ENCODE peak calls at places on chromosomes 4 and X, in four cellular contexts. One of them, this sample, is unnamed.
A peak's percentile ranks its signal among the peaks of the same experiment; 100 is the strongest.

GRCh38 chr4:119536572-119537528 is 91.8 kb downstream of the PDE5A start:
- DNase-seq in esophagus muscularis mucosa: no peak
- DNase-seq in transverse colon: no peak
- DNase-seq in A549: no peak
- DNase-seq in this sample: no peak

GRCh38 chr4:17898553-17898952 is 87.8 kb downstream of the NCAPG start:
- DNase-seq in esophagus muscularis mucosa: no peak
- DNase-seq in transverse colon: no peak
- DNase-seq in A549: no peak
- DNase-seq in this sample: no peak

GRCh38 chr4:169070071-169070894 is 60.2 kb upstream of the CBR4 start:
- DNase-seq in esophagus muscularis mucosa: no peak
- DNase-seq in transverse colon: peak; percentile 73
- DNase-seq in A549: peak; percentile 74
- DNase-seq in this sample: peak; percentile 44

GRCh38 chrX:49725923-49726904 is 30.4 kb upstream of the PAGE1 start:
- DNase-seq in transverse colon: no peak
- DNase-seq in esophagus muscularis mucosa: no peak
- DNase-seq in A549: no peak
- DNase-seq in this sample: no peak

GRCh38 chr4:74370912-74371311 is 6.0 kb downstream of the EREG start:
- DNase-seq in A549: peak; percentile 78
- DNase-seq in esophagus muscularis mucosa: no peak
- DNase-seq in transverse colon: peak; percentile 42
- DNase-seq in this sample: no peak

GRCh38 chr4:182560358-182560757 is 317.2 kb downstream of the TENM3 start:
- DNase-seq in transverse colon: no peak
- DNase-seq in esophagus muscularis mucosa: no peak
- DNase-seq in A549: no peak
- DNase-seq in this sample: no peak

GRCh38 chr4:15740764-15741404 is 37.2 kb upstream of the CD38 start:
- DNase-seq in transverse colon: no peak
- DNase-seq in A549: no peak
- DNase-seq in esophagus muscularis mucosa: no peak
- DNase-seq in this sample: no peak

GRCh38 chr4:179415016-179415841 is 1973.0 kb upstream of the AGA start:
- DNase-seq in transverse colon: no peak
- DNase-seq in A549: no peak
- DNase-seq in esophagus muscularis mucosa: no peak
- DNase-seq in this sample: no peak

GRCh38 chr4:94455081-94455480 is 3.3 kb downstream of the PDLIM5 start:
- DNase-seq in esophagus muscularis mucosa: no peak
- DNase-seq in A549: peak; percentile 60
- DNase-seq in transverse colon: peak; percentile 83
- DNase-seq in this sample: peak; percentile 47

GRCh38 chrX:13120017-13120416 is 75.6 kb upstream of the FAM9C start:
- DNase-seq in transverse colon: peak; percentile 30
- DNase-seq in esophagus muscularis mucosa: no peak
- DNase-seq in A549: peak; percentile 77
- DNase-seq in this sample: peak; percentile 58

GRCh38 chr4:121706595-121707021 is 9.8 kb upstream of the ANXA5 start:
- DNase-seq in A549: no peak
- DNase-seq in transverse colon: no peak
- DNase-seq in esophagus muscularis mucosa: no peak
- DNase-seq in this sample: no peak

GRCh38 chrX:7088968-7089615 is 58.4 kb upstream of the STS start:
- DNase-seq in A549: no peak
- DNase-seq in esophagus muscularis mucosa: no peak
- DNase-seq in transverse colon: no peak
- DNase-seq in this sample: no peak

GRCh38 chrX:129777218-129777768 is 2.5 kb upstream of the SASH3 start:
- DNase-seq in A549: no peak
- DNase-seq in esophagus muscularis mucosa: no peak
- DNase-seq in transverse colon: peak; percentile 75
- DNase-seq in this sample: no peak

GRCh38 chr4:2787230-2788100 is 5.4 kb upstream of the SH3BP2 start:
- DNase-seq in esophagus muscularis mucosa: no peak
- DNase-seq in transverse colon: peak; percentile 70
- DNase-seq in A549: no peak
- DNase-seq in this sample: peak; percentile 20

GRCh38 chr4:94870151-94870550 is 112.4 kb downstream of the BMPR1B start:
- DNase-seq in esophagus muscularis mucosa: no peak
- DNase-seq in A549: no peak
- DNase-seq in transverse colon: no peak
- DNase-seq in this sample: no peak

GRCh38 chrX:147875866-147876596 is 35.7 kb upstream of the FMR1 start:
- DNase-seq in esophagus muscularis mucosa: no peak
- DNase-seq in transverse colon: no peak
- DNase-seq in A549: no peak
- DNase-seq in this sample: no peak

GRCh38 chrX:21166302-21166982 is 207.8 kb upstream of the CNKSR2 start:
- DNase-seq in esophagus muscularis mucosa: no peak
- DNase-seq in transverse colon: no peak
- DNase-seq in A549: peak; percentile 75
- DNase-seq in this sample: no peak

GRCh38 chr4:111641813-111642579 is 503.3 kb upstream of the FAM241A start:
- DNase-seq in esophagus muscularis mucosa: no peak
- DNase-seq in A549: peak; percentile 88
- DNase-seq in transverse colon: peak; percentile 52
- DNase-seq in this sample: no peak

GRCh38 chr4:40601641-40602040 is 28.0 kb downstream of the RBM47 start:
- DNase-seq in A549: no peak
- DNase-seq in esophagus muscularis mucosa: no peak
- DNase-seq in transverse colon: no peak
- DNase-seq in this sample: no peak

GRCh38 chr4:76729991-76730390 is 168.0 kb downstream of the SOWAHB start:
- DNase-seq in A549: no peak
- DNase-seq in transverse colon: no peak
- DNase-seq in esophagus muscularis mucosa: no peak
- DNase-seq in this sample: no peak

GRCh38 chr4:55437356-55437796 is 41.6 kb downstream of the TMEM165 start:
- DNase-seq in transverse colon: peak; percentile 41
- DNase-seq in A549: no peak
- DNase-seq in esophagus muscularis mucosa: no peak
- DNase-seq in this sample: no peak

GRCh38 chrX:98795636-98796035 is 1614.4 kb downstream of the PCDH19 start:
- DNase-seq in esophagus muscularis mucosa: no peak
- DNase-seq in A549: no peak
- DNase-seq in transverse colon: no peak
- DNase-seq in this sample: no peak

GRCh38 chr4:103719320-103720204 is at the start of gene TACR3:
- DNase-seq in esophagus muscularis mucosa: no peak
- DNase-seq in transverse colon: no peak
- DNase-seq in A549: no peak
- DNase-seq in this sample: no peak

GRCh38 chrX:13432776-13433605 is 113.1 kb upstream of the ATXN3L start:
- DNase-seq in transverse colon: no peak
- DNase-seq in A549: no peak
- DNase-seq in esophagus muscularis mucosa: no peak
- DNase-seq in this sample: no peak

GRCh38 chrX:24493740-24494543 is 28.9 kb downstream of the PDK3 start:
- DNase-seq in transverse colon: no peak
- DNase-seq in A549: no peak
- DNase-seq in esophagus muscularis mucosa: no peak
- DNase-seq in this sample: no peak

GRCh38 chrX:2664497-2664896 is 26.6 kb upstream of the CD99 start:
- DNase-seq in transverse colon: no peak
- DNase-seq in A549: no peak
- DNase-seq in esophagus muscularis mucosa: no peak
- DNase-seq in this sample: peak; percentile 58

GRCh38 chrX:150696264-150696789 is 3.1 kb downstream of the MTMR1 start:
- DNase-seq in A549: no peak
- DNase-seq in esophagus muscularis mucosa: no peak
- DNase-seq in transverse colon: no peak
- DNase-seq in this sample: no peak

GRCh38 chr4:98659741-98660507 is 1.5 kb upstream of the TSPAN5 start:
- DNase-seq in esophagus muscularis mucosa: no peak
- DNase-seq in A549: peak; percentile 36
- DNase-seq in transverse colon: no peak
- DNase-seq in this sample: no peak

GRCh38 chrX:50436797-50437196 is 33.8 kb downstream of the DGKK start:
- DNase-seq in transverse colon: no peak
- DNase-seq in esophagus muscularis mucosa: no peak
- DNase-seq in A549: no peak
- DNase-seq in this sample: no peak

GRCh38 chrX:9911479-9911878 is 55.7 kb upstream of the CLDN34 start:
- DNase-seq in A549: no peak
- DNase-seq in esophagus muscularis mucosa: no peak
- DNase-seq in transverse colon: no peak
- DNase-seq in this sample: no peak

GRCh38 chr4:145626623-145626982 is 7.4 kb downstream of the MMAA start:
- DNase-seq in transverse colon: no peak
- DNase-seq in A549: no peak
- DNase-seq in esophagus muscularis mucosa: no peak
- DNase-seq in this sample: no peak

GRCh38 chrX:154032653-154033052 is 13.0 kb upstream of the IRAK1 start:
- DNase-seq in A549: no peak
- DNase-seq in esophagus muscularis mucosa: no peak
- DNase-seq in transverse colon: no peak
- DNase-seq in this sample: no peak

GRCh38 chr4:152045781-152046571 is 285.2 kb upstream of the GATB start:
- DNase-seq in esophagus muscularis mucosa: peak; percentile 89
- DNase-seq in A549: peak; percentile 29
- DNase-seq in transverse colon: peak; percentile 45
- DNase-seq in this sample: peak; percentile 45

GRCh38 chr4:7461171-7461570 is 26.4 kb upstream of the PSAPL1 start:
- DNase-seq in transverse colon: no peak
- DNase-seq in esophagus muscularis mucosa: no peak
- DNase-seq in A549: no peak
- DNase-seq in this sample: no peak

GRCh38 chr4:119103263-119103662 is 32.4 kb upstream of the MYOZ2 start:
- DNase-seq in esophagus muscularis mucosa: no peak
- DNase-seq in transverse colon: peak; percentile 41
- DNase-seq in A549: peak; percentile 96
- DNase-seq in this sample: no peak

GRCh38 chrX:48737940-48738339 is 23.6 kb upstream of the GLOD5 start:
- DNase-seq in A549: no peak
- DNase-seq in esophagus muscularis mucosa: no peak
- DNase-seq in transverse colon: no peak
- DNase-seq in this sample: no peak

GRCh38 chrX:27336466-27337091 is 126.6 kb downstream of the PPP4R3C start:
- DNase-seq in A549: peak; percentile 23
- DNase-seq in transverse colon: peak; percentile 42
- DNase-seq in esophagus muscularis mucosa: no peak
- DNase-seq in this sample: no peak

GRCh38 chrX:34146906-34147305 is 14.8 kb upstream of the FAM47A start:
- DNase-seq in esophagus muscularis mucosa: no peak
- DNase-seq in transverse colon: no peak
- DNase-seq in A549: no peak
- DNase-seq in this sample: no peak

GRCh38 chrX:39749135-39749534 is 348.6 kb downstream of the BCOR start:
- DNase-seq in A549: no peak
- DNase-seq in esophagus muscularis mucosa: no peak
- DNase-seq in transverse colon: no peak
- DNase-seq in this sample: no peak
- TF ChIP-seq EP300 in A549: no peak
- TF ChIP-seq EP300 in esophagus muscularis mucosa: no peak
- TF ChIP-seq EP300 in transverse colon: no peak
- TF ChIP-seq EP300 in this sample: no peak

GRCh38 chr4:36551697-36552214 is 270.3 kb downstream of the DTHD1 start:
- DNase-seq in esophagus muscularis mucosa: no peak
- DNase-seq in transverse colon: no peak
- DNase-seq in A549: no peak
- DNase-seq in this sample: no peak
- TF ChIP-seq EP300 in esophagus muscularis mucosa: no peak
- TF ChIP-seq EP300 in transverse colon: no peak
- TF ChIP-seq EP300 in A549: no peak
- TF ChIP-seq EP300 in this sample: no peak

GRCh38 chr4:70993181-70994068 is at the start of gene DCK:
- DNase-seq in transverse colon: peak; percentile 94
- DNase-seq in A549: peak; percentile 91
- DNase-seq in esophagus muscularis mucosa: peak; percentile 97
- DNase-seq in this sample: peak; percentile 88
- TF ChIP-seq EP300 in transverse colon: no peak
- TF ChIP-seq EP300 in A549: no peak
- TF ChIP-seq EP300 in esophagus muscularis mucosa: no peak
- TF ChIP-seq EP300 in this sample: no peak

GRCh38 chr4:75514131-75514948 is at the start of the genes RCHY1 and THAP6:
- DNase-seq in esophagus muscularis mucosa: peak; percentile 99
- DNase-seq in transverse colon: peak; percentile 97
- DNase-seq in A549: peak; percentile 94
- DNase-seq in this sample: peak; percentile 92
- TF ChIP-seq EP300 in esophagus muscularis mucosa: no peak
- TF ChIP-seq EP300 in transverse colon: no peak
- TF ChIP-seq EP300 in A549: no peak
- TF ChIP-seq EP300 in this sample: peak; percentile 29

GRCh38 chr4:1644906-1645657 is 39.0 kb downstream of the FAM53A start:
- DNase-seq in A549: no peak
- DNase-seq in transverse colon: peak; percentile 32
- DNase-seq in esophagus muscularis mucosa: no peak
- DNase-seq in this sample: no peak
- TF ChIP-seq EP300 in A549: no peak
- TF ChIP-seq EP300 in transverse colon: no peak
- TF ChIP-seq EP300 in esophagus muscularis mucosa: no peak
- TF ChIP-seq EP300 in this sample: no peak

DNA sequence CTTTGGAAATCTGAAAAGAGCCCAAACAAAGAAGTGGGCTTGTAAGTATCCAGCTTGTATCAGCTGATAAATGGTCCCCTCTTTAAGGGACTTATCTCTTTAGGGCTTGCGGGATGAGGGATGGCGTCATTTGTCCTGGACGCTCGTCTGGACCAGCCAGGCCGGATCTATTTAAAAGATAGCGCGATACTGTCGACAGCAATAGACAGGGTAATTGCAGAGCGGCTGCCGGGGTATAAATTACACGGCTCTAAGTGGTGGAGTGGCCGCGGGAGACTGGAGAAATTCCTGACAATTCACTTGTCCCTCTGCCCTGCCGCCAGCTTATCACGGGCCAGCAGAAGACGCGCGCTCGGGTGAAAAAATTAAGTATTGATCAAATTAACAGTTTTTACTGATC is 90.7 kb downstream of the FAM53A start:
- DNase-seq in esophagus muscularis mucosa: no peak
- DNase-seq in A549: no peak
- DNase-seq in transverse colon: no peak
- DNase-seq in this sample: no peak
- TF ChIP-seq EP300 in esophagus muscularis mucosa: no peak
- TF ChIP-seq EP300 in A549: no peak
- TF ChIP-seq EP300 in transverse colon: no peak
- TF ChIP-seq EP300 in this sample: no peak

DNA sequence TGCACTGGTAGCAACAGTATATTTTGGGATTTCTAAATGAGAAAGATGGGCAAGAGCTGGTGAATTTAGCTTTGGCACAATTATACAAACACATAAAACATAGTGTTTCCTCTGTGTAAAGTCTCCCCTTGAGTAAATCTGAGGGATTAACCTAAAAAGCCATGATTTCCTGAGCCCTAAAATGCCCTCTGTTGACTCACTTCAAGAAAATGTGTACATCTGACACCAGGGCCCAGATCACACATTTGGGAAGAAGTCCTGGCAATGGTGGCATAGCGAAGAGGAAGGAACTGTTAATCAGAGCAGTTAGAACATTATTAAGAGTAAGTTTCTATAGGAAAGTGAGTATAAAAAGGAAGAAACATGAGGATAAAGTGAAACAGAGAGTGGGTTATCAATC is 338.5 kb downstream of the SPOCK3 start:
- DNase-seq in esophagus muscularis mucosa: no peak
- DNase-seq in transverse colon: no peak
- DNase-seq in A549: no peak
- DNase-seq in this sample: no peak
- TF ChIP-seq EP300 in esophagus muscularis mucosa: no peak
- TF ChIP-seq EP300 in transverse colon: no peak
- TF ChIP-seq EP300 in A549: no peak
- TF ChIP-seq EP300 in this sample: no peak